ENCODE peak calls at places on chromosome 12, in nine cellular contexts. N is fibroblast of mammary gland, I is A549, U is psoas muscle, R is HepG2, Q is heart right ventricle, P is fibroblast of the aortic adventitia, H is lower leg skin, J is HCT116. K is an unnamed sample.

GRCh38 chr12:112208511-112208910 is 83.2 kb downstream of the TRAFD1 start:
- DNase-seq in N (no peak), I (no peak), U (no peak), R (no peak), Q (no peak), P (no peak), H (no peak), J (no peak), K (no peak)

GRCh38 chr12:23585156-23585781 is 364.2 kb downstream of the SOX5 start:
- DNase-seq in N (no peak), I (no peak), U (no peak), R (no peak), Q (no peak), P (no peak), H (no peak), J (no peak), K (no peak)

GRCh38 chr12:23399402-23399933 is 550.0 kb downstream of the SOX5 start:
- DNase-seq in N (no peak), I (no peak), U (no peak), R (no peak), Q (no peak), P (no peak), H (no peak), J (no peak), K (no peak)

GRCh38 chr12:122207391-122207790 is 3.9 kb downstream of the B3GNT4 start:
- DNase-seq in N (no peak), I (no peak), U (no peak), R (no peak), Q (no peak), P (no peak), H (peak; percentile 61), J (no peak), K (no peak)

GRCh38 chr12:2013527-2014223 is 9.4 kb upstream of the DCP1B start:
- DNase-seq in N (no peak), I (no peak), U (no peak), R (no peak), Q (peak; percentile 50), P (no peak), H (no peak), J (no peak), K (peak; percentile 58)

GRCh38 chr12:52913424-52913821 is 8.5 kb upstream of the KRT8 start:
- DNase-seq in N (no peak), I (no peak), U (no peak), R (no peak), Q (no peak), P (no peak), H (no peak), J (no peak), K (no peak)

GRCh38 chr12:119676573-119676972 is 8.6 kb downstream of the PRKAB1 start:
- DNase-seq in N (no peak), I (no peak), U (no peak), R (no peak), Q (no peak), P (no peak), H (no peak), J (no peak), K (no peak)

GRCh38 chr12:109783965-109784244 is 49.3 kb downstream of the TRPV4 start:
- DNase-seq in N (no peak), I (no peak), U (no peak), R (no peak), Q (no peak), P (no peak), H (no peak), J (no peak), K (no peak)

GRCh38 chr12:103011974-103012763 is 54.7 kb downstream of the ASCL1 start:
- DNase-seq in N (no peak), I (no peak), U (no peak), R (no peak), Q (no peak), P (no peak), H (no peak), J (no peak), K (no peak)

GRCh38 chr12:92945659-92946220 is 16.6 kb upstream of the EEA1 start:
- DNase-seq in N (no peak), I (no peak), U (no peak), R (peak; percentile 95), Q (no peak), P (no peak), H (no peak), J (no peak), K (no peak)

GRCh38 chr12:81797100-81797499 is 38.0 kb upstream of the PPFIA2 start:
- DNase-seq in N (peak; percentile 34), I (peak; percentile 1), U (no peak), R (peak; percentile 6), Q (no peak), P (peak; percentile 9), H (no peak), J (peak; percentile 24), K (peak; percentile 25)

DNA sequence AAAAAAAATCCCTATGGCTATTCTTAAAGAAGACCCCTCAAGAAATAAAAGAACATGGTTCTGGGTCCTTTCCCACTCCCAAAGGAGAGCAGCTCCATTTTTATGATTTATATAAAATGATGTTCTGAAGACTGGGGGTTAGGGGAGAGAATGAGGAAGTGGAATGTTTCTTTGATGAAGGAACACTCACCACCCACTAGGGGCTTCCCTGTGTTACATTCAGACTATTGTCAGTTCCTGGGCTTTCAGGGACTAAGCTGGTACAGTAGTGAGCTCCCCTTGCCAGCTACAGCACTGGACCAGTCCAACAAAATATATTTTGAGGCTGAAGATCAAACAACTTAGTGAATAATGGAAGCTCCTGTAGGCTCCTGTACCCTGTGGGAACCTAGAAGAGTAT is 98.9 kb downstream of the HMGA2 start:
- DNase-seq in N (no peak), I (no peak), U (no peak), R (no peak), Q (no peak), P (no peak), H (no peak), J (no peak), K (no peak)
- TF ChIP-seq CTCF in N (peak; percentile 15), I (no peak), U (no peak), R (no peak), Q (no peak), P (no peak), H (no peak), J (no peak), K (no peak)

GRCh38 chr12:95518976-95519375 is 32.3 kb downstream of the USP44 start:
- DNase-seq in N (no peak), I (no peak), U (no peak), R (no peak), Q (no peak), P (no peak), H (no peak), J (no peak), K (no peak)

GRCh38 chr12:95513599-95513998 is 37.7 kb downstream of the USP44 start:
- DNase-seq in N (no peak), I (no peak), U (no peak), R (no peak), Q (no peak), P (no peak), H (no peak), J (no peak), K (no peak)

GRCh38 chr12:95515197-95515596 is 36.1 kb downstream of the USP44 start:
- DNase-seq in N (no peak), I (no peak), U (no peak), R (no peak), Q (no peak), P (no peak), H (no peak), J (no peak), K (no peak)

GRCh38 chr12:95520825-95521224 is 30.5 kb downstream of the USP44 start:
- DNase-seq in N (no peak), I (no peak), U (no peak), R (no peak), Q (no peak), P (no peak), H (no peak), J (no peak), K (no peak)

DNA sequence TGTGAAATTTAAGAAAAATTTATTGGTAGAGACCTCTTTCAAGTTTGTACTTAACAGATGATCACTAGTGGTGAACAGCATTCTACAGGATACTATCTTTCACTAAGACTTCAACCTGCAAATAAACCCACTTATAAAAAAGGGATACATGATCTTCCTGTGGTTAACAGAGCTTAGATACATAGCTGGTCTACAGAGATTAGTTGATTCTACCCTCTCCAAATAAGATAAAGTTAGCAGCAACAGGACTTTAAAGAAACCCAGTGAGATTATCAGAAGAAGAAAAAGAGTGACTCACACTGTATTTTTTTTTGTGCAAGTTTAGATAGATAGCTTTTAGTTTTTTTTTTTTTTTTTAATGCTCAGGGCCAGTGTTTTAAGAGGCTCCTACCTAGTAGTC is 34.5 kb downstream of the USP44 start:
- DNase-seq in N (no peak), I (no peak), U (no peak), R (no peak), Q (no peak), P (peak; percentile 33), H (no peak), J (no peak), K (no peak)
- H3K4me3 ChIP-seq in N (no peak overlapping the region), I (no peak overlapping the region), U (no peak overlapping the region), R (no peak overlapping the region), Q (no peak overlapping the region), P (no peak overlapping the region), H (no peak overlapping the region), J (no peak overlapping the region), K (no peak overlapping the region)

GRCh38 chr12:100737168-100737567 is 57.4 kb upstream of the ANO4 start:
- DNase-seq in N (no peak), I (no peak), U (no peak), R (no peak), Q (no peak), P (no peak), H (peak; percentile 57), J (no peak), K (no peak)

GRCh38 chr12:100738086-100738485 is 56.5 kb upstream of the ANO4 start:
- DNase-seq in N (no peak), I (no peak), U (no peak), R (no peak), Q (no peak), P (no peak), H (no peak), J (no peak), K (no peak)

GRCh38 chr12:100733817-100734593 is 60.6 kb upstream of the ANO4 start:
- DNase-seq in N (peak; percentile 63), I (peak; percentile 17), U (no peak), R (peak; percentile 20), Q (no peak), P (peak; percentile 63), H (no peak), J (peak; percentile 21), K (peak; percentile 65)
- TF ChIP-seq CTCF in N (peak; percentile 74), I (peak; percentile 64), U (no peak), R (peak; percentile 56), Q (no peak), P (peak; percentile 78), H (no peak), J (peak; percentile 58), K (peak; percentile 76)

DNA sequence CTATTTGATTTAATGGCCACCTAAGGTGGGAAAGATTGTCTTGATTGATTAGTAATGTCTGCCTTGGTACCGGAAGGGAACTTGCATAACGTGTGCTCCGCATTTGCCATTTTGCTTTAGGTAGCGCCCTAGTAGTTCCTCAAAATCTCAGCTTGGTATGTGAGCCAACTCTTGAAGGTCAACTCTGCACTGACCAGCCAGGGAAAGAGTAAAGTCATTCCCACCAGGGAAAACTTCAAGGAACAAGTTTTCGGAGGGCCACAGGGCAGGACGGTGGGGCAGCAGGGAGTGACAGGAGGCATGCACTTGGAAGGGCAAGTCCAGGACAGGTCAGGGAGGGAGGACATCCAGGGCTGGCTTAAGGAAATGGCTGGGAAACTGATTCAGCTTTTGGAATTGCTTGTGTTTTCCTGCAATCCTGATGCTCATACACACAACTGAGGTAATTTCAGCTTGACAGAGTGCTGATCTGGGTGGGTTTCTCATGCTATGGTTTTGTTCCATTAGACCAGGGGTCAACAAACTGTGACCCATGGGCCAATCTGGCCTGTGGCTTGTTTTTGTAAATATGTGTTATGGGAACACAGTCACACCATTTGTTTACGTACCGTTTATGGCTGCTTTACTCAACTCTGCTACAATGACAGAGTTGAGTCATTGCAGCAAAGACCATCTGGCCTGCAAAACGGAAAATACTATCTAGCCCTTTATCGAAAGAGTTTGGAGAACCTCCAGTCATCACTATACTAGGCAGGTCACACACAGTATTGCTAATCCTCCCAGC is 184.5 kb downstream of the RBM19 start:
- DNase-seq in N (peak; percentile 77), I (no peak), U (no peak), R (peak; percentile 30), Q (no peak), P (peak; percentile 65), H (no peak), J (no peak), K (peak; percentile 74)
- H3K4me3 ChIP-seq in N (no peak overlapping the region), I (no peak overlapping the region), U (no peak overlapping the region), R (peak overlapping the region; percentile 55), Q (no peak overlapping the region), P (no peak overlapping the region), H (no peak overlapping the region), J (no peak overlapping the region), K (no peak overlapping the region)

K was measured in fibroblast of pulmonary artery.